ENCODE peak calls at places on chromosomes 4 and X, in six cellular contexts. One of them, this sample, is unnamed.

GRCh38 chr4:169252339-169253086 is 18.2 kb downstream of the SH3RF1 start:
- DNase-seq in stimulated activated CD8-positive, alpha-beta memory T cell treated with anti-CD3 and anti-CD28 coated beads, Interleukin-7, amount 100 ng/mL, for 1 hour: no peak
- DNase-seq in activated T-helper 1 cell treated with anti-CD3 and anti-CD28 coated beads, Interleukin-2, amount 50 U/mL, for 16 hours: no peak
- DNase-seq in activated CD4-positive, alpha-beta T cell treated with anti-CD3 and anti-CD28 coated beads, Interleukin-2, amount 10 ng/mL, durations not matched to agents 7 days and 5 days: no peak
- DNase-seq in AG10803: no peak
- DNase-seq in adipocyte: no peak
- DNase-seq in this sample: no peak

GRCh38 chrX:45807572-45808425 is 607.1 kb upstream of the DIPK2B start:
- DNase-seq in activated T-helper 1 cell treated with anti-CD3 and anti-CD28 coated beads, Interleukin-2, amount 50 U/mL, for 16 hours: no peak
- DNase-seq in activated CD4-positive, alpha-beta T cell treated with anti-CD3 and anti-CD28 coated beads, Interleukin-2, amount 10 ng/mL, durations not matched to agents 7 days and 5 days: peak
- DNase-seq in stimulated activated CD8-positive, alpha-beta memory T cell treated with anti-CD3 and anti-CD28 coated beads, Interleukin-7, amount 100 ng/mL, for 1 hour: no peak
- DNase-seq in adipocyte: peak
- DNase-seq in AG10803: peak
- DNase-seq in this sample: peak

GRCh38 chr4:153447175-153447887 is 18.8 kb upstream of the TMEM131L start:
- DNase-seq in stimulated activated CD8-positive, alpha-beta memory T cell treated with anti-CD3 and anti-CD28 coated beads, Interleukin-7, amount 100 ng/mL, for 1 hour: no peak
- DNase-seq in activated CD4-positive, alpha-beta T cell treated with anti-CD3 and anti-CD28 coated beads, Interleukin-2, amount 10 ng/mL, durations not matched to agents 7 days and 5 days: no peak
- DNase-seq in AG10803: peak
- DNase-seq in adipocyte: peak
- DNase-seq in activated T-helper 1 cell treated with anti-CD3 and anti-CD28 coated beads, Interleukin-2, amount 50 U/mL, for 16 hours: no peak
- DNase-seq in this sample: no peak

GRCh38 chrX:84047339-84047738 is 140.7 kb downstream of the RPS6KA6 start:
- DNase-seq in AG10803: no peak
- DNase-seq in activated CD4-positive, alpha-beta T cell treated with anti-CD3 and anti-CD28 coated beads, Interleukin-2, amount 10 ng/mL, durations not matched to agents 7 days and 5 days: no peak
- DNase-seq in stimulated activated CD8-positive, alpha-beta memory T cell treated with anti-CD3 and anti-CD28 coated beads, Interleukin-7, amount 100 ng/mL, for 1 hour: no peak
- DNase-seq in adipocyte: no peak
- DNase-seq in activated T-helper 1 cell treated with anti-CD3 and anti-CD28 coated beads, Interleukin-2, amount 50 U/mL, for 16 hours: no peak
- DNase-seq in this sample: no peak

GRCh38 chr4:13533670-13534343 is 10.5 kb downstream of the NKX3-2 start:
- DNase-seq in adipocyte: no peak
- DNase-seq in stimulated activated CD8-positive, alpha-beta memory T cell treated with anti-CD3 and anti-CD28 coated beads, Interleukin-7, amount 100 ng/mL, for 1 hour: no peak
- DNase-seq in activated CD4-positive, alpha-beta T cell treated with anti-CD3 and anti-CD28 coated beads, Interleukin-2, amount 10 ng/mL, durations not matched to agents 7 days and 5 days: no peak
- DNase-seq in activated T-helper 1 cell treated with anti-CD3 and anti-CD28 coated beads, Interleukin-2, amount 50 U/mL, for 16 hours: no peak
- DNase-seq in AG10803: no peak
- DNase-seq in this sample: no peak

GRCh38 chr4:139686988-139687387 is 21.4 kb downstream of the MGST2 start:
- DNase-seq in activated CD4-positive, alpha-beta T cell treated with anti-CD3 and anti-CD28 coated beads, Interleukin-2, amount 10 ng/mL, durations not matched to agents 7 days and 5 days: no peak
- DNase-seq in activated T-helper 1 cell treated with anti-CD3 and anti-CD28 coated beads, Interleukin-2, amount 50 U/mL, for 16 hours: no peak
- DNase-seq in adipocyte: no peak
- DNase-seq in AG10803: no peak
- DNase-seq in stimulated activated CD8-positive, alpha-beta memory T cell treated with anti-CD3 and anti-CD28 coated beads, Interleukin-7, amount 100 ng/mL, for 1 hour: no peak
- DNase-seq in this sample: no peak

GRCh38 chr4:106585920-106586349 is 217.4 kb upstream of the GIMD1 start:
- DNase-seq in AG10803: peak
- DNase-seq in stimulated activated CD8-positive, alpha-beta memory T cell treated with anti-CD3 and anti-CD28 coated beads, Interleukin-7, amount 100 ng/mL, for 1 hour: no peak
- DNase-seq in activated CD4-positive, alpha-beta T cell treated with anti-CD3 and anti-CD28 coated beads, Interleukin-2, amount 10 ng/mL, durations not matched to agents 7 days and 5 days: no peak
- DNase-seq in adipocyte: peak
- DNase-seq in activated T-helper 1 cell treated with anti-CD3 and anti-CD28 coated beads, Interleukin-2, amount 50 U/mL, for 16 hours: no peak
- DNase-seq in this sample: peak

GRCh38 chr4:57148831-57149230 is 38.6 kb upstream of the IGFBP7 start:
- DNase-seq in adipocyte: no peak
- DNase-seq in activated T-helper 1 cell treated with anti-CD3 and anti-CD28 coated beads, Interleukin-2, amount 50 U/mL, for 16 hours: no peak
- DNase-seq in stimulated activated CD8-positive, alpha-beta memory T cell treated with anti-CD3 and anti-CD28 coated beads, Interleukin-7, amount 100 ng/mL, for 1 hour: no peak
- DNase-seq in activated CD4-positive, alpha-beta T cell treated with anti-CD3 and anti-CD28 coated beads, Interleukin-2, amount 10 ng/mL, durations not matched to agents 7 days and 5 days: no peak
- DNase-seq in AG10803: peak
- DNase-seq in this sample: peak

GRCh38 chrX:102858826-102859627 is 78.0 kb upstream of the RAB40AL start:
- DNase-seq in AG10803: peak
- DNase-seq in activated CD4-positive, alpha-beta T cell treated with anti-CD3 and anti-CD28 coated beads, Interleukin-2, amount 10 ng/mL, durations not matched to agents 7 days and 5 days: no peak
- DNase-seq in adipocyte: no peak
- DNase-seq in stimulated activated CD8-positive, alpha-beta memory T cell treated with anti-CD3 and anti-CD28 coated beads, Interleukin-7, amount 100 ng/mL, for 1 hour: no peak
- DNase-seq in activated T-helper 1 cell treated with anti-CD3 and anti-CD28 coated beads, Interleukin-2, amount 50 U/mL, for 16 hours: no peak
- DNase-seq in this sample: peak

GRCh38 chr4:97593248-97593647 is 550.0 kb downstream of the STPG2 start:
- DNase-seq in activated T-helper 1 cell treated with anti-CD3 and anti-CD28 coated beads, Interleukin-2, amount 50 U/mL, for 16 hours: no peak
- DNase-seq in activated CD4-positive, alpha-beta T cell treated with anti-CD3 and anti-CD28 coated beads, Interleukin-2, amount 10 ng/mL, durations not matched to agents 7 days and 5 days: no peak
- DNase-seq in AG10803: no peak
- DNase-seq in adipocyte: no peak
- DNase-seq in stimulated activated CD8-positive, alpha-beta memory T cell treated with anti-CD3 and anti-CD28 coated beads, Interleukin-7, amount 100 ng/mL, for 1 hour: no peak
- DNase-seq in this sample: no peak

GRCh38 chrX:48511561-48511960 is 2.8 kb downstream of the PORCN start:
- DNase-seq in activated T-helper 1 cell treated with anti-CD3 and anti-CD28 coated beads, Interleukin-2, amount 50 U/mL, for 16 hours: no peak
- DNase-seq in AG10803: no peak
- DNase-seq in stimulated activated CD8-positive, alpha-beta memory T cell treated with anti-CD3 and anti-CD28 coated beads, Interleukin-7, amount 100 ng/mL, for 1 hour: no peak
- DNase-seq in adipocyte: peak
- DNase-seq in activated CD4-positive, alpha-beta T cell treated with anti-CD3 and anti-CD28 coated beads, Interleukin-2, amount 10 ng/mL, durations not matched to agents 7 days and 5 days: no peak
- DNase-seq in this sample: peak

GRCh38 chrX:144616317-144616716 is 631.0 kb upstream of the SPANXN1 start:
- DNase-seq in activated CD4-positive, alpha-beta T cell treated with anti-CD3 and anti-CD28 coated beads, Interleukin-2, amount 10 ng/mL, durations not matched to agents 7 days and 5 days: no peak
- DNase-seq in stimulated activated CD8-positive, alpha-beta memory T cell treated with anti-CD3 and anti-CD28 coated beads, Interleukin-7, amount 100 ng/mL, for 1 hour: no peak
- DNase-seq in activated T-helper 1 cell treated with anti-CD3 and anti-CD28 coated beads, Interleukin-2, amount 50 U/mL, for 16 hours: no peak
- DNase-seq in AG10803: no peak
- DNase-seq in adipocyte: no peak
- DNase-seq in this sample: no peak

GRCh38 chrX:42755820-42756219 is 22.1 kb downstream of the PPP1R2C start:
- DNase-seq in adipocyte: peak
- DNase-seq in activated CD4-positive, alpha-beta T cell treated with anti-CD3 and anti-CD28 coated beads, Interleukin-2, amount 10 ng/mL, durations not matched to agents 7 days and 5 days: no peak
- DNase-seq in AG10803: peak
- DNase-seq in activated T-helper 1 cell treated with anti-CD3 and anti-CD28 coated beads, Interleukin-2, amount 50 U/mL, for 16 hours: no peak
- DNase-seq in stimulated activated CD8-positive, alpha-beta memory T cell treated with anti-CD3 and anti-CD28 coated beads, Interleukin-7, amount 100 ng/mL, for 1 hour: no peak
- DNase-seq in this sample: peak

GRCh38 chr4:151291485-151291884 is 14.5 kb downstream of the PRSS48 start:
- DNase-seq in stimulated activated CD8-positive, alpha-beta memory T cell treated with anti-CD3 and anti-CD28 coated beads, Interleukin-7, amount 100 ng/mL, for 1 hour: no peak
- DNase-seq in activated CD4-positive, alpha-beta T cell treated with anti-CD3 and anti-CD28 coated beads, Interleukin-2, amount 10 ng/mL, durations not matched to agents 7 days and 5 days: no peak
- DNase-seq in activated T-helper 1 cell treated with anti-CD3 and anti-CD28 coated beads, Interleukin-2, amount 50 U/mL, for 16 hours: no peak
- DNase-seq in AG10803: peak
- DNase-seq in adipocyte: no peak
- DNase-seq in this sample: peak

GRCh38 chr4:39480251-39480650 is 21.4 kb downstream of the LIAS start:
- DNase-seq in AG10803: no peak
- DNase-seq in activated CD4-positive, alpha-beta T cell treated with anti-CD3 and anti-CD28 coated beads, Interleukin-2, amount 10 ng/mL, durations not matched to agents 7 days and 5 days: no peak
- DNase-seq in stimulated activated CD8-positive, alpha-beta memory T cell treated with anti-CD3 and anti-CD28 coated beads, Interleukin-7, amount 100 ng/mL, for 1 hour: no peak
- DNase-seq in adipocyte: no peak
- DNase-seq in activated T-helper 1 cell treated with anti-CD3 and anti-CD28 coated beads, Interleukin-2, amount 50 U/mL, for 16 hours: no peak
- DNase-seq in this sample: no peak

GRCh38 chr4:81921757-81922159 is 450.1 kb upstream of the RASGEF1B start:
- DNase-seq in stimulated activated CD8-positive, alpha-beta memory T cell treated with anti-CD3 and anti-CD28 coated beads, Interleukin-7, amount 100 ng/mL, for 1 hour: no peak
- DNase-seq in activated CD4-positive, alpha-beta T cell treated with anti-CD3 and anti-CD28 coated beads, Interleukin-2, amount 10 ng/mL, durations not matched to agents 7 days and 5 days: no peak
- DNase-seq in activated T-helper 1 cell treated with anti-CD3 and anti-CD28 coated beads, Interleukin-2, amount 50 U/mL, for 16 hours: no peak
- DNase-seq in AG10803: no peak
- DNase-seq in adipocyte: no peak
- DNase-seq in this sample: no peak

GRCh38 chrX:65644621-65645287 is 22.7 kb upstream of the MSN start:
- DNase-seq in AG10803: peak
- DNase-seq in activated T-helper 1 cell treated with anti-CD3 and anti-CD28 coated beads, Interleukin-2, amount 50 U/mL, for 16 hours: no peak
- DNase-seq in adipocyte: peak
- DNase-seq in stimulated activated CD8-positive, alpha-beta memory T cell treated with anti-CD3 and anti-CD28 coated beads, Interleukin-7, amount 100 ng/mL, for 1 hour: no peak
- DNase-seq in activated CD4-positive, alpha-beta T cell treated with anti-CD3 and anti-CD28 coated beads, Interleukin-2, amount 10 ng/mL, durations not matched to agents 7 days and 5 days: no peak
- DNase-seq in this sample: peak

GRCh38 chr4:159016527-159017137 is 86.2 kb upstream of the RAPGEF2 start:
- DNase-seq in AG10803: no peak
- DNase-seq in adipocyte: no peak
- DNase-seq in activated CD4-positive, alpha-beta T cell treated with anti-CD3 and anti-CD28 coated beads, Interleukin-2, amount 10 ng/mL, durations not matched to agents 7 days and 5 days: no peak
- DNase-seq in activated T-helper 1 cell treated with anti-CD3 and anti-CD28 coated beads, Interleukin-2, amount 50 U/mL, for 16 hours: no peak
- DNase-seq in stimulated activated CD8-positive, alpha-beta memory T cell treated with anti-CD3 and anti-CD28 coated beads, Interleukin-7, amount 100 ng/mL, for 1 hour: no peak
- DNase-seq in this sample: no peak

GRCh38 chr4:134722306-134722705 is 520.7 kb upstream of the PABPC4L start:
- DNase-seq in adipocyte: no peak
- DNase-seq in stimulated activated CD8-positive, alpha-beta memory T cell treated with anti-CD3 and anti-CD28 coated beads, Interleukin-7, amount 100 ng/mL, for 1 hour: no peak
- DNase-seq in activated T-helper 1 cell treated with anti-CD3 and anti-CD28 coated beads, Interleukin-2, amount 50 U/mL, for 16 hours: no peak
- DNase-seq in AG10803: no peak
- DNase-seq in activated CD4-positive, alpha-beta T cell treated with anti-CD3 and anti-CD28 coated beads, Interleukin-2, amount 10 ng/mL, durations not matched to agents 7 days and 5 days: no peak
- DNase-seq in this sample: no peak

GRCh38 chr4:99868126-99868596 is 26.1 kb downstream of the LAMTOR3 start:
- DNase-seq in stimulated activated CD8-positive, alpha-beta memory T cell treated with anti-CD3 and anti-CD28 coated beads, Interleukin-7, amount 100 ng/mL, for 1 hour: no peak
- DNase-seq in AG10803: peak
- DNase-seq in activated CD4-positive, alpha-beta T cell treated with anti-CD3 and anti-CD28 coated beads, Interleukin-2, amount 10 ng/mL, durations not matched to agents 7 days and 5 days: no peak
- DNase-seq in activated T-helper 1 cell treated with anti-CD3 and anti-CD28 coated beads, Interleukin-2, amount 50 U/mL, for 16 hours: no peak
- DNase-seq in adipocyte: peak
- DNase-seq in this sample: peak

GRCh38 chr4:10664408-10664807 is 20.2 kb downstream of the CLNK start:
- DNase-seq in adipocyte: peak
- DNase-seq in stimulated activated CD8-positive, alpha-beta memory T cell treated with anti-CD3 and anti-CD28 coated beads, Interleukin-7, amount 100 ng/mL, for 1 hour: no peak
- DNase-seq in activated CD4-positive, alpha-beta T cell treated with anti-CD3 and anti-CD28 coated beads, Interleukin-2, amount 10 ng/mL, durations not matched to agents 7 days and 5 days: no peak
- DNase-seq in AG10803: peak
- DNase-seq in activated T-helper 1 cell treated with anti-CD3 and anti-CD28 coated beads, Interleukin-2, amount 50 U/mL, for 16 hours: no peak
- DNase-seq in this sample: peak

GRCh38 chrX:45584717-45585116 is 384.0 kb upstream of the DIPK2B start:
- DNase-seq in activated CD4-positive, alpha-beta T cell treated with anti-CD3 and anti-CD28 coated beads, Interleukin-2, amount 10 ng/mL, durations not matched to agents 7 days and 5 days: no peak
- DNase-seq in stimulated activated CD8-positive, alpha-beta memory T cell treated with anti-CD3 and anti-CD28 coated beads, Interleukin-7, amount 100 ng/mL, for 1 hour: no peak
- DNase-seq in adipocyte: no peak
- DNase-seq in AG10803: no peak
- DNase-seq in activated T-helper 1 cell treated with anti-CD3 and anti-CD28 coated beads, Interleukin-2, amount 50 U/mL, for 16 hours: no peak
- DNase-seq in this sample: no peak

GRCh38 chr4:89640620-89641366 is 196.2 kb downstream of the SNCA start:
- DNase-seq in activated T-helper 1 cell treated with anti-CD3 and anti-CD28 coated beads, Interleukin-2, amount 50 U/mL, for 16 hours: no peak
- DNase-seq in adipocyte: peak
- DNase-seq in activated CD4-positive, alpha-beta T cell treated with anti-CD3 and anti-CD28 coated beads, Interleukin-2, amount 10 ng/mL, durations not matched to agents 7 days and 5 days: peak
- DNase-seq in stimulated activated CD8-positive, alpha-beta memory T cell treated with anti-CD3 and anti-CD28 coated beads, Interleukin-7, amount 100 ng/mL, for 1 hour: no peak
- DNase-seq in AG10803: peak
- DNase-seq in this sample: peak

GRCh38 chrX:49202022-49202421 is 2.0 kb upstream of the SYP start:
- DNase-seq in adipocyte: no peak
- DNase-seq in activated T-helper 1 cell treated with anti-CD3 and anti-CD28 coated beads, Interleukin-2, amount 50 U/mL, for 16 hours: no peak
- DNase-seq in activated CD4-positive, alpha-beta T cell treated with anti-CD3 and anti-CD28 coated beads, Interleukin-2, amount 10 ng/mL, durations not matched to agents 7 days and 5 days: no peak
- DNase-seq in AG10803: no peak
- DNase-seq in stimulated activated CD8-positive, alpha-beta memory T cell treated with anti-CD3 and anti-CD28 coated beads, Interleukin-7, amount 100 ng/mL, for 1 hour: no peak
- DNase-seq in this sample: no peak

GRCh38 chr4:20391224-20391623 is 139.5 kb downstream of the SLIT2 start:
- DNase-seq in stimulated activated CD8-positive, alpha-beta memory T cell treated with anti-CD3 and anti-CD28 coated beads, Interleukin-7, amount 100 ng/mL, for 1 hour: no peak
- DNase-seq in AG10803: peak
- DNase-seq in activated CD4-positive, alpha-beta T cell treated with anti-CD3 and anti-CD28 coated beads, Interleukin-2, amount 10 ng/mL, durations not matched to agents 7 days and 5 days: no peak
- DNase-seq in adipocyte: peak
- DNase-seq in activated T-helper 1 cell treated with anti-CD3 and anti-CD28 coated beads, Interleukin-2, amount 50 U/mL, for 16 hours: no peak
- DNase-seq in this sample: peak

GRCh38 chrX:154793084-154793483 is 12.2 kb downstream of the MPP1 start:
- DNase-seq in stimulated activated CD8-positive, alpha-beta memory T cell treated with anti-CD3 and anti-CD28 coated beads, Interleukin-7, amount 100 ng/mL, for 1 hour: no peak
- DNase-seq in adipocyte: no peak
- DNase-seq in activated T-helper 1 cell treated with anti-CD3 and anti-CD28 coated beads, Interleukin-2, amount 50 U/mL, for 16 hours: no peak
- DNase-seq in AG10803: no peak
- DNase-seq in activated CD4-positive, alpha-beta T cell treated with anti-CD3 and anti-CD28 coated beads, Interleukin-2, amount 10 ng/mL, durations not matched to agents 7 days and 5 days: no peak
- DNase-seq in this sample: no peak

GRCh38 chr4:169236901-169237626 is 33.7 kb downstream of the SH3RF1 start:
- DNase-seq in AG10803: no peak
- DNase-seq in activated CD4-positive, alpha-beta T cell treated with anti-CD3 and anti-CD28 coated beads, Interleukin-2, amount 10 ng/mL, durations not matched to agents 7 days and 5 days: no peak
- DNase-seq in stimulated activated CD8-positive, alpha-beta memory T cell treated with anti-CD3 and anti-CD28 coated beads, Interleukin-7, amount 100 ng/mL, for 1 hour: no peak
- DNase-seq in activated T-helper 1 cell treated with anti-CD3 and anti-CD28 coated beads, Interleukin-2, amount 50 U/mL, for 16 hours: no peak
- DNase-seq in adipocyte: no peak
- DNase-seq in this sample: no peak

GRCh38 chr4:72525938-72526337 is 43.1 kb downstream of the ADAMTS3 start:
- DNase-seq in stimulated activated CD8-positive, alpha-beta memory T cell treated with anti-CD3 and anti-CD28 coated beads, Interleukin-7, amount 100 ng/mL, for 1 hour: no peak
- DNase-seq in activated CD4-positive, alpha-beta T cell treated with anti-CD3 and anti-CD28 coated beads, Interleukin-2, amount 10 ng/mL, durations not matched to agents 7 days and 5 days: no peak
- DNase-seq in adipocyte: peak
- DNase-seq in activated T-helper 1 cell treated with anti-CD3 and anti-CD28 coated beads, Interleukin-2, amount 50 U/mL, for 16 hours: no peak
- DNase-seq in AG10803: peak
- DNase-seq in this sample: peak